ENCODE peak calls at places on chromosomes 6 and 20, in ten cellular contexts. C is aorta, Z is SW480, A is brain microvascular endothelial cell, E is WTC11, W is HuH-7.5, M is DMS53, J is anterior cingulate cortex, N is amniotic epithelial cell, Q is sigmoid colon. H is an unnamed sample.
A peak's percentile ranks its signal among the peaks of the same experiment; 100 is the strongest.

GRCh38 chr6:13457577-13457976 is 29.8 kb downstream of the GFOD1 start:
- DNase-seq in J (no peak), Q (peak; percentile 86), N (no peak), W (no peak), Z (no peak), M (no peak), C (no peak), E (no peak), A (no peak), H (no peak)

GRCh38 chr6:17334265-17334664 is 53.1 kb downstream of the RBM24 start:
- DNase-seq in E (no peak), Z (no peak), A (peak; percentile 45), N (peak; percentile 33), M (no peak), J (no peak), Q (no peak), C (no peak), W (no peak), H (peak; percentile 48)

GRCh38 chr20:38272961-38273360 is 12.4 kb upstream of the KIAA1755 start:
- DNase-seq in Q (peak; percentile 52), M (no peak), W (no peak), A (peak; percentile 80), J (no peak), E (no peak), C (no peak), Z (no peak), N (peak; percentile 80), H (no peak)

GRCh38 chr6:89032599-89032998 is 48.0 kb upstream of the PNRC1 start:
- DNase-seq in N (no peak), Z (no peak), A (no peak), E (no peak), W (no peak), J (no peak), Q (no peak), C (no peak), M (no peak), H (no peak)

GRCh38 chr6:37155394-37156312 is 14.3 kb upstream of the PIM1 start:
- DNase-seq in N (no peak), M (no peak), J (no peak), A (no peak), C (no peak), Z (no peak), Q (no peak), E (no peak), W (no peak), H (no peak)

GRCh38 chr6:26224940-26225847 is 138.0 kb downstream of the HFE start:
- DNase-seq in J (no peak), W (no peak), A (peak; percentile 79), M (no peak), E (peak; percentile 86), Z (no peak), N (peak; percentile 97), Q (no peak), C (no peak), H (no peak)

GRCh38 chr20:46362931-46363872 is 43.2 kb downstream of the ELMO2 start:
- DNase-seq in M (no peak), A (no peak), N (no peak), J (no peak), Z (no peak), Q (no peak), W (no peak), C (no peak), E (no peak), H (no peak)

GRCh38 chr6:40083141-40083920 is 149.1 kb upstream of the MOCS1 start:
- DNase-seq in N (no peak), C (no peak), Q (no peak), A (no peak), Z (no peak), W (no peak), M (no peak), E (no peak), J (no peak), H (no peak)

GRCh38 chr20:36645998-36646397 is at the start of gene SLA2:
- DNase-seq in W (no peak), C (peak; percentile 65), Z (no peak), J (no peak), Q (no peak), E (no peak), M (no peak), A (no peak), N (no peak), H (no peak)

GRCh38 chr6:163536770-163537169 is 122.3 kb downstream of the QKI start:
- DNase-seq in C (no peak), Z (no peak), Q (no peak), W (no peak), E (no peak), N (peak; percentile 30), J (no peak), A (peak; percentile 49), M (peak; percentile 30), H (peak; percentile 9)

GRCh38 chr6:40194771-40195170 is 260.5 kb upstream of the MOCS1 start:
- DNase-seq in M (peak; percentile 15), N (no peak), C (no peak), Q (no peak), E (no peak), J (no peak), A (no peak), W (no peak), Z (no peak), H (no peak)

GRCh38 chr6:159654483-159655098 is 38.5 kb downstream of the SOD2 start:
- DNase-seq in W (peak; percentile 34), A (no peak), J (no peak), E (no peak), N (peak; percentile 63), C (no peak), Z (peak; percentile 69), Q (no peak), M (peak; percentile 74), H (peak; percentile 35)

GRCh38 chr20:1805161-1805581 is 90.0 kb upstream of the SIRPA start:
- DNase-seq in Z (peak; percentile 27), C (no peak), E (no peak), A (no peak), Q (no peak), M (no peak), W (no peak), J (no peak), N (no peak), H (no peak)

GRCh38 chr6:31740397-31741223 is 805 bp downstream of the MSH5 start:
- DNase-seq in A (no peak), C (peak; percentile 74), W (no peak), Q (no peak), E (no peak), M (no peak), J (no peak), N (no peak), Z (no peak), H (no peak)

GRCh38 chr6:26421259-26422144 is 18.8 kb upstream of the BTN3A3 start:
- DNase-seq in N (peak; percentile 87), A (peak; percentile 94), W (peak; percentile 61), E (peak; percentile 69), Z (peak; percentile 80), C (peak; percentile 78), J (peak; percentile 32), Q (peak; percentile 90), M (peak; percentile 89), H (peak; percentile 88)

GRCh38 chr6:44292661-44293365 is 20.3 kb downstream of the AARS2 start:
- DNase-seq in A (no peak), E (no peak), M (no peak), W (no peak), J (no peak), C (no peak), Q (no peak), Z (no peak), N (no peak), H (no peak)

GRCh38 chr6:136831873-136832562 is 9.6 kb downstream of the PEX7 start:
- DNase-seq in M (peak; percentile 26), Q (no peak), C (no peak), N (no peak), A (no peak), Z (no peak), E (no peak), W (no peak), J (no peak), H (no peak)

GRCh38 chr6:8527818-8528217 is 92.5 kb upstream of the SLC35B3 start:
- DNase-seq in N (no peak), W (no peak), E (no peak), Z (no peak), C (no peak), A (no peak), Q (no peak), M (no peak), J (no peak), H (no peak)